ENCODE peak calls at places on chromosome 20, in six cellular contexts. I is A673, T is cardiac muscle cell, Z is AG09309, V is HFF-Myc, M is upper lobe of right lung. N is an unnamed sample.

GRCh38 chr20:58706150-58706892 is 13.7 kb downstream of the NPEPL1 start:
- DNase-seq in V (no peak), I (no peak), T (no peak), M (no peak), Z (no peak), N (no peak)

GRCh38 chr20:40777653-40778052 is 88.6 kb upstream of the MAFB start:
- DNase-seq in I (no peak), T (no peak), M (no peak), V (no peak), Z (no peak), N (no peak)

GRCh38 chr20:45456632-45457031 is 12.9 kb upstream of the WFDC2 start:
- DNase-seq in Z (no peak), M (no peak), T (peak), V (no peak), I (peak), N (no peak)

GRCh38 chr20:60137657-60138245 is 179.5 kb downstream of the CDH26 start:
- DNase-seq in I (peak), Z (no peak), M (no peak), V (no peak), T (no peak), N (no peak)

GRCh38 chr20:6142348-6142993 is 19.6 kb upstream of the FERMT1 start:
- DNase-seq in I (peak), T (peak), V (peak), M (no peak), Z (no peak), N (peak)

GRCh38 chr20:32333181-32333987 is 24.7 kb upstream of the ASXL1 start:
- DNase-seq in Z (no peak), T (no peak), M (no peak), I (no peak), V (no peak), N (no peak)

GRCh38 chr20:11497543-11497942 is 420.1 kb upstream of the BTBD3 start:
- DNase-seq in I (peak), T (no peak), M (no peak), V (no peak), Z (no peak), N (no peak)

GRCh38 chr20:51306521-51307358 is 235.8 kb downstream of the NFATC2 start:
- DNase-seq in Z (no peak), M (peak), T (peak), I (peak), V (no peak), N (peak)

GRCh38 chr20:53903652-53903987 is 166.8 kb downstream of the BCAS1 start:
- DNase-seq in T (no peak), V (no peak), Z (no peak), I (no peak), M (no peak), N (no peak)

GRCh38 chr20:33914871-33915270 is 78.8 kb upstream of the RALY start:
- DNase-seq in V (peak), T (no peak), M (no peak), I (no peak), Z (no peak), N (no peak)

GRCh38 chr20:1893721-1894470 is 1.3 kb upstream of the SIRPA start:
- DNase-seq in Z (no peak), M (peak), V (no peak), T (peak), I (no peak), N (no peak)

GRCh38 chr20:31698803-31699718 is 23.6 kb downstream of the BCL2L1 start:
- DNase-seq in I (no peak), V (peak), M (no peak), Z (peak), T (no peak), N (no peak)

GRCh38 chr20:62114894-62115293 is 7.4 kb upstream of the LSM14B start:
- DNase-seq in V (no peak), Z (no peak), I (no peak), T (no peak), M (no peak), N (no peak)

GRCh38 chr20:19973920-19974620 is 43.1 kb upstream of the NAA20 start:
- DNase-seq in I (peak), M (peak), Z (no peak), V (no peak), T (no peak), N (no peak)

GRCh38 chr20:61249626-61250025 is 2.4 kb upstream of the CDH4 start:
- DNase-seq in V (no peak), M (no peak), Z (no peak), T (no peak), I (no peak), N (no peak)

GRCh38 chr20:24732076-24732475 is 217.0 kb upstream of the CST7 start:
- DNase-seq in M (no peak), I (no peak), V (no peak), T (no peak), Z (no peak), N (no peak)
- TF ChIP-seq CTCF in M (no peak), I (no peak), V (no peak), T (no peak), Z (no peak), N (no peak)

GRCh38 chr20:18633411-18633810 is 45.6 kb downstream of the DTD1 start:
- DNase-seq in I (no peak), M (no peak), Z (no peak), T (no peak), V (no peak), N (no peak)

GRCh38 chr20:18637296-18637695 is 49.4 kb downstream of the DTD1 start:
- DNase-seq in Z (peak), I (no peak), V (no peak), M (no peak), T (no peak), N (no peak)

GRCh38 chr20:18634501-18634900 is 46.6 kb downstream of the DTD1 start:
- DNase-seq in V (no peak), I (no peak), Z (no peak), M (no peak), T (no peak), N (no peak)

GRCh38 chr20:18628330-18628941 is 40.6 kb downstream of the DTD1 start:
- DNase-seq in I (peak), V (no peak), T (peak), Z (no peak), M (peak), N (no peak)

GRCh38 chr20:18632196-18632789 is 44.4 kb downstream of the DTD1 start:
- DNase-seq in M (peak), I (peak), T (peak), V (no peak), Z (peak), N (peak)
- TF ChIP-seq CTCF in M (peak), I (peak), T (peak), V (peak), Z (peak), N (peak)

GRCh38 chr20:36542019-36542488 is 735 bp downstream of the MYL9 start:
- DNase-seq in I (no peak), M (no peak), Z (no peak), V (no peak), T (peak), N (peak)
- TF ChIP-seq CTCF in I (peak), M (peak), Z (peak), V (peak), T (peak), N (peak)

GRCh38 chr20:47233333-47234188 is 122.9 kb downstream of the ZMYND8 start:
- DNase-seq in I (no peak), V (no peak), M (no peak), T (no peak), Z (peak), N (no peak)

GRCh38 chr20:47236639-47236900 is 119.9 kb downstream of the ZMYND8 start:
- DNase-seq in V (no peak), T (no peak), I (no peak), M (no peak), Z (no peak), N (no peak)

GRCh38 chr20:47235853-47236638 is 120.5 kb downstream of the ZMYND8 start:
- DNase-seq in I (peak), T (no peak), M (no peak), Z (no peak), V (no peak), N (no peak)

GRCh38 chr20:47232518-47232917 is 124.0 kb downstream of the ZMYND8 start:
- DNase-seq in V (no peak), T (no peak), I (no peak), Z (no peak), M (no peak), N (no peak)

DNA sequence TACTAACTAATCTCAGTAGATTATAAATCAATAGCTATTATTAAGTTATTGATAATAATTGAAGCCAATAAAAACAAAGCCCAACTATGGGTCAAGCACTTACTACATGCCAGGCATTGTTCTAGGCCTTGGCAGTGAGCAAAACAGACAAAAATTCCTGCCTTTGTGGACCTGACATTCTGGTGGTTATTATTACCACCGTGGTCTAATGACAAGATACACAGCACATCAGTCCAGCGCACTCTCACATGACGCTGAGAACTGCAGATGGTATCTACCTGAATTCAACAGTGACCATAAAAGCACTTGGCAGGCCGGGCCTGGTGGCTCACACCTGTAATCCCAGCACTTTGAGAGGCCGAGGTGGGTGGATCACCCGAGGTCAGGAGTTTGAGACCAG is 121.4 kb downstream of the ZMYND8 start:
- DNase-seq in V (no peak), I (no peak), T (no peak), M (no peak), Z (no peak), N (no peak)
- TF ChIP-seq CTCF in V (no peak), I (no peak), T (no peak), M (no peak), Z (no peak), N (no peak)

DNA sequence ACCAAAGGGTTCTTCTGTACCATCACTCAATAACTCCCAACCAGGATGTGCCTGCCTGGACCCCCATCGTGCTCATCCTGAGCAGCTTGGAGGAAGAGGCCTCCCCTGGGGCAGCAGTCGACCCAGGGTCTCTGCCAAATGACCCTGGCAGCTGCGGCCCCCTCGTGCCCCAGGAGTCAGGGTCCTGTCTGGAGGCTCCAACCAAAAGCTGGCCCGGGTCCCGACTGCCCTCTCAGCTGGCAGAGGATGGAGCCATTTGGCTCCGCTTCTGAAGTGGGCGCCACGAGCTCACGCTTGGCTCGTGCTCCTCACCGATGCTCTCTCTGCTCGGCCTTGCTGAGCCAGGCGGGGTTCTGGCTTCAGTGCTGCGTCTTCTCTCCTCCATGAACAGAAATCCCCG is 56.8 kb downstream of the TFAP2C start:
- DNase-seq in I (no peak), V (no peak), Z (no peak), M (no peak), T (no peak), N (no peak)
- TF ChIP-seq CTCF in I (no peak), V (no peak), Z (no peak), M (no peak), T (no peak), N (no peak)

GRCh38 chr20:57389695-57390603 is 1.2 kb upstream of the RBM38 start:
- DNase-seq in V (no peak), T (no peak), I (no peak), M (peak), Z (no peak), N (no peak)

GRCh38 chr20:57387463-57387862 is 3.7 kb upstream of the RBM38 start:
- DNase-seq in M (no peak), Z (no peak), V (no peak), T (no peak), I (no peak), N (no peak)

GRCh38 chr20:57390604-57391438 is at the start of gene RBM38:
- DNase-seq in M (peak), V (no peak), I (peak), Z (no peak), T (peak), N (peak)

GRCh38 chr20:57387945-57388351 is 3.2 kb upstream of the RBM38 start:
- DNase-seq in V (no peak), M (no peak), Z (no peak), I (no peak), T (no peak), N (no peak)

GRCh38 chr20:57388953-57389694 is 2.1 kb upstream of the RBM38 start:
- DNase-seq in M (peak), I (peak), Z (peak), T (peak), V (no peak), N (peak)
- TF ChIP-seq CTCF in M (peak), I (no peak), Z (peak), T (peak), V (peak), N (peak)